ENCODE peak calls at places on chromosomes 2 and 18, in seven cellular contexts. One of them, this sample, is unnamed.

GRCh38 chr18:76495435-76496199 is 575 bp upstream of the ZNF516 start:
- DNase-seq in HCT116: no peak
- DNase-seq in tibial nerve: peak; percentile 56
- DNase-seq in IMR-90: peak; percentile 65
- DNase-seq in NB4: peak; percentile 86
- DNase-seq in heart left ventricle: peak; percentile 47
- DNase-seq in body of pancreas: peak; percentile 64
- DNase-seq in this sample: no peak

GRCh38 chr18:904135-905090 is at the start of gene ADCYAP1:
- DNase-seq in IMR-90: no peak
- DNase-seq in HCT116: no peak
- DNase-seq in heart left ventricle: no peak
- DNase-seq in NB4: no peak
- DNase-seq in tibial nerve: no peak
- DNase-seq in body of pancreas: peak; percentile 8
- DNase-seq in this sample: no peak

GRCh38 chr2:13474538-13474937 is 757.8 kb downstream of the TRIB2 start:
- DNase-seq in NB4: no peak
- DNase-seq in heart left ventricle: no peak
- DNase-seq in IMR-90: no peak
- DNase-seq in HCT116: no peak
- DNase-seq in body of pancreas: no peak
- DNase-seq in tibial nerve: no peak
- DNase-seq in this sample: no peak

GRCh38 chr2:238971318-238972145 is 123.6 kb downstream of the TWIST2 start:
- DNase-seq in HCT116: no peak
- DNase-seq in IMR-90: no peak
- DNase-seq in tibial nerve: no peak
- DNase-seq in heart left ventricle: no peak
- DNase-seq in body of pancreas: no peak
- DNase-seq in NB4: no peak
- DNase-seq in this sample: no peak

GRCh38 chr18:59607471-59607870 is 89.8 kb downstream of the CCBE1 start:
- DNase-seq in heart left ventricle: no peak
- DNase-seq in body of pancreas: no peak
- DNase-seq in NB4: no peak
- DNase-seq in IMR-90: no peak
- DNase-seq in HCT116: no peak
- DNase-seq in tibial nerve: no peak
- DNase-seq in this sample: no peak

GRCh38 chr2:151032741-151033152 is 228.9 kb downstream of the RBM43 start:
- DNase-seq in NB4: no peak
- DNase-seq in body of pancreas: no peak
- DNase-seq in tibial nerve: no peak
- DNase-seq in HCT116: no peak
- DNase-seq in IMR-90: peak; percentile 100
- DNase-seq in heart left ventricle: no peak
- DNase-seq in this sample: no peak

GRCh38 chr2:214069254-214069653 is 341.6 kb upstream of the VWC2L start:
- DNase-seq in body of pancreas: no peak
- DNase-seq in HCT116: peak; percentile 83
- DNase-seq in NB4: peak; percentile 45
- DNase-seq in tibial nerve: peak; percentile 5
- DNase-seq in IMR-90: peak; percentile 93
- DNase-seq in heart left ventricle: no peak
- DNase-seq in this sample: no peak

GRCh38 chr2:46482490-46482889 is 3.1 kb downstream of the TMEM247 start:
- DNase-seq in NB4: no peak
- DNase-seq in heart left ventricle: no peak
- DNase-seq in IMR-90: no peak
- DNase-seq in tibial nerve: no peak
- DNase-seq in body of pancreas: no peak
- DNase-seq in HCT116: no peak
- DNase-seq in this sample: no peak

GRCh38 chr2:29196792-29197788 is 81.9 kb downstream of the CLIP4 start:
- DNase-seq in body of pancreas: peak; percentile 72
- DNase-seq in IMR-90: peak; percentile 47
- DNase-seq in tibial nerve: peak; percentile 80
- DNase-seq in HCT116: peak; percentile 57
- DNase-seq in heart left ventricle: peak; percentile 46
- DNase-seq in NB4: peak; percentile 81
- DNase-seq in this sample: peak; percentile 46

GRCh38 chr2:38145226-38145625 is 69.3 kb upstream of the CYP1B1 start:
- DNase-seq in NB4: no peak
- DNase-seq in tibial nerve: no peak
- DNase-seq in heart left ventricle: no peak
- DNase-seq in IMR-90: no peak
- DNase-seq in HCT116: no peak
- DNase-seq in body of pancreas: no peak
- DNase-seq in this sample: no peak

GRCh38 chr2:215332876-215333600 is 21.2 kb downstream of the ATIC start:
- DNase-seq in HCT116: no peak
- DNase-seq in body of pancreas: no peak
- DNase-seq in NB4: no peak
- DNase-seq in heart left ventricle: no peak
- DNase-seq in tibial nerve: no peak
- DNase-seq in IMR-90: no peak
- DNase-seq in this sample: no peak

GRCh38 chr2:71277159-71277498 is 50.2 kb upstream of the PAIP2B start:
- DNase-seq in IMR-90: no peak
- DNase-seq in NB4: no peak
- DNase-seq in tibial nerve: no peak
- DNase-seq in body of pancreas: no peak
- DNase-seq in heart left ventricle: no peak
- DNase-seq in HCT116: no peak
- DNase-seq in this sample: no peak

GRCh38 chr2:71281950-71282349 is 49.6 kb upstream of the ZNF638 start:
- DNase-seq in HCT116: no peak
- DNase-seq in tibial nerve: no peak
- DNase-seq in heart left ventricle: no peak
- DNase-seq in body of pancreas: no peak
- DNase-seq in IMR-90: no peak
- DNase-seq in NB4: no peak
- DNase-seq in this sample: no peak

GRCh38 chr2:71275939-71276310 is 49.0 kb upstream of the PAIP2B start:
- DNase-seq in body of pancreas: no peak
- DNase-seq in tibial nerve: no peak
- DNase-seq in HCT116: no peak
- DNase-seq in IMR-90: no peak
- DNase-seq in heart left ventricle: no peak
- DNase-seq in NB4: no peak
- DNase-seq in this sample: no peak

GRCh38 chr2:71276311-71277158 is 49.6 kb upstream of the PAIP2B start:
- DNase-seq in IMR-90: peak; percentile 51
- DNase-seq in body of pancreas: peak; percentile 90
- DNase-seq in NB4: peak; percentile 95
- DNase-seq in tibial nerve: peak; percentile 49
- DNase-seq in heart left ventricle: peak; percentile 91
- DNase-seq in HCT116: peak; percentile 84
- DNase-seq in this sample: peak; percentile 63

GRCh38 chr2:71277536-71278103 is 50.7 kb upstream of the PAIP2B start:
- DNase-seq in IMR-90: no peak
- DNase-seq in NB4: peak; percentile 84
- DNase-seq in heart left ventricle: peak; percentile 70
- DNase-seq in HCT116: peak; percentile 34
- DNase-seq in body of pancreas: peak; percentile 27
- DNase-seq in tibial nerve: peak; percentile 10
- DNase-seq in this sample: no peak
- TF ChIP-seq CTCF in IMR-90: no peak
- TF ChIP-seq CTCF in NB4: peak; percentile 48
- TF ChIP-seq CTCF in heart left ventricle: peak; percentile 41
- TF ChIP-seq CTCF in HCT116: peak; percentile 66
- TF ChIP-seq CTCF in body of pancreas: peak; percentile 12
- TF ChIP-seq CTCF in tibial nerve: peak; percentile 51
- TF ChIP-seq CTCF in this sample: no peak

GRCh38 chr2:23925702-23926288 is 1.1 kb downstream of the ATAD2B start:
- DNase-seq in heart left ventricle: peak; percentile 65
- DNase-seq in NB4: peak; percentile 94
- DNase-seq in tibial nerve: peak; percentile 64
- DNase-seq in body of pancreas: peak; percentile 67
- DNase-seq in HCT116: no peak
- DNase-seq in IMR-90: peak; percentile 68
- DNase-seq in this sample: peak; percentile 54
- TF ChIP-seq POLR2A in heart left ventricle: peak; percentile 24
- TF ChIP-seq POLR2A in NB4: peak; percentile 28
- TF ChIP-seq POLR2A in tibial nerve: peak; percentile 55
- TF ChIP-seq POLR2A in body of pancreas: no peak
- TF ChIP-seq POLR2A in HCT116: no peak
- TF ChIP-seq POLR2A in IMR-90: no peak
- TF ChIP-seq POLR2A in this sample: no peak

GRCh38 chr2:105974800-105975199 is 219.3 kb downstream of the UXS1 start:
- DNase-seq in tibial nerve: no peak
- DNase-seq in body of pancreas: no peak
- DNase-seq in NB4: no peak
- DNase-seq in IMR-90: no peak
- DNase-seq in HCT116: no peak
- DNase-seq in heart left ventricle: no peak
- DNase-seq in this sample: no peak

GRCh38 chr2:105972226-105972625 is 221.9 kb downstream of the UXS1 start:
- DNase-seq in IMR-90: no peak
- DNase-seq in HCT116: no peak
- DNase-seq in body of pancreas: no peak
- DNase-seq in heart left ventricle: no peak
- DNase-seq in NB4: no peak
- DNase-seq in tibial nerve: no peak
- DNase-seq in this sample: no peak

GRCh38 chr2:105969552-105969951 is 224.5 kb downstream of the UXS1 start:
- DNase-seq in IMR-90: no peak
- DNase-seq in HCT116: peak; percentile 27
- DNase-seq in heart left ventricle: no peak
- DNase-seq in NB4: peak; percentile 58
- DNase-seq in tibial nerve: no peak
- DNase-seq in body of pancreas: no peak
- DNase-seq in this sample: no peak
- TF ChIP-seq CTCF in IMR-90: peak; percentile 27
- TF ChIP-seq CTCF in HCT116: peak; percentile 60
- TF ChIP-seq CTCF in heart left ventricle: no peak
- TF ChIP-seq CTCF in NB4: peak; percentile 56
- TF ChIP-seq CTCF in tibial nerve: no peak
- TF ChIP-seq CTCF in body of pancreas: no peak
- TF ChIP-seq CTCF in this sample: no peak

DNA sequence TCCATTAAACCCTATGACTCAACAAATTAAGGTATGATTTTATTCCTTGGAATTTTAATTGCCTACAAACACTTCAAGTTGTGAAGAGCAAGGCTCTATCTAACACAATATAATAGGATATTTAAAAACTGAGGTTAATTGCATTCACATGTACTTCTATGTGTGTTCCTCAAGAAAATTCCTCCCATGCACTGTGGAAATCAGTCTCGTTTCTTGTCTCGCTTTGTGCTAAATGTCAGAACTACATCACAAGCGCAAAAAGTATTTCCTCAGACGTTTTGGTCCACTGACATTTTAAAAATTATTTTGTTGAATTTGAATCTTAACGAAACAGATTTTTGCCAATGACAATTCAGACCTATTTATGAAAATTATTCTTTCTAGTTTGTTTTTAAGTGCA is 109.5 kb upstream of the UNC80 start:
- DNase-seq in HCT116: no peak
- DNase-seq in body of pancreas: no peak
- DNase-seq in heart left ventricle: no peak
- DNase-seq in NB4: no peak
- DNase-seq in IMR-90: no peak
- DNase-seq in tibial nerve: no peak
- DNase-seq in this sample: no peak
- TF ChIP-seq POLR2A in HCT116: no peak
- TF ChIP-seq POLR2A in body of pancreas: no peak
- TF ChIP-seq POLR2A in heart left ventricle: no peak
- TF ChIP-seq POLR2A in NB4: no peak
- TF ChIP-seq POLR2A in IMR-90: no peak
- TF ChIP-seq POLR2A in tibial nerve: no peak
- TF ChIP-seq POLR2A in this sample: no peak

GRCh38 chr18:34258176-34258575 is 33.5 kb upstream of the NOL4 start:
- DNase-seq in body of pancreas: no peak
- DNase-seq in IMR-90: no peak
- DNase-seq in tibial nerve: no peak
- DNase-seq in HCT116: no peak
- DNase-seq in NB4: no peak
- DNase-seq in heart left ventricle: no peak
- DNase-seq in this sample: no peak

DNA sequence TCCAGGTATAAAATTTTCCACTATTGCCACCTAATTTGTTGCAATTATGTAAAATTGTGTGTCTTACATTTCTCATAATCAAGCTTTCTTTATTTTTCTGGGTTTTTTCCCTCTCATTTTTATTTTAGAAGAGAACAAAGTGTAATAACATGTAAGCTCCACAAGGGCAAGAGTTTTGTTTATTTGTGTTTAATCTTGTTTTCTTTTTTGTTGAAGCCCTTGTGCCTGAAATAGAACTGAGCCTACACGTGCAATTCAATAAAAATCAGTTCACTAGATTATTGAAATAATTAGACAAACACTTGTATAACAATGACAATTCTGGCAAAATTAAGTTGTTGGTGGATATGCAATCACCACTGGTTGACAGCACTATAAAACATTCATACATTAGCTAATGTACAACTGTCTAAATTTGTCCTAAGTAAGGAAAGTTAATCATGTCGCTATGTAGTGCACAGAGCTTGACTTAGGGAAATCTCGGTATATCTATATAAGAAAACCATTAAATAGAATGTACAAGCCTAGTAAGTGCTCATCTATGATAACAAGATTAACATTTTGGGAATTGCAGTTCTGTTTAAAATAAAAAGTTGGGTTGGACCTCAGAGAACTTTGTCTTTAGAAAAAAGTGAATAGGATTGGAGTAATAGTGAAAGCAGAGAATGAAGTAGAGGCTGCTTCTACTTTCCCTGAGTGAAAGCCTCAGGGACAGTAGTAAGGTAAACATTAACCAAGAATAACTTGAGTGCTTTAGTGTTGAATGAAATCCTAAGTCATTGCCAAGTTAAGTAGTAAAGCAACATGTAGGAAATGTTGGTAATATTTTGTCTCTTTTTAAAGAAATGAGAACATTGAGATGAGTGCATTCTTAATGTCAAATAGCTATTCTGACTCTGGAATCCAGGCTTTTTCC is 37.4 kb upstream of the NOL4 start:
- DNase-seq in heart left ventricle: no peak
- DNase-seq in IMR-90: no peak
- DNase-seq in body of pancreas: no peak
- DNase-seq in tibial nerve: no peak
- DNase-seq in NB4: no peak
- DNase-seq in HCT116: no peak
- DNase-seq in this sample: no peak
- TF ChIP-seq CTCF in heart left ventricle: no peak
- TF ChIP-seq CTCF in IMR-90: no peak
- TF ChIP-seq CTCF in body of pancreas: no peak
- TF ChIP-seq CTCF in tibial nerve: no peak
- TF ChIP-seq CTCF in NB4: no peak
- TF ChIP-seq CTCF in HCT116: no peak
- TF ChIP-seq CTCF in this sample: no peak

GRCh38 chr2:218216674-218217365 is at the start of gene ARPC2:
- DNase-seq in tibial nerve: peak; percentile 89
- DNase-seq in NB4: peak; percentile 99
- DNase-seq in IMR-90: peak; percentile 97
- DNase-seq in HCT116: peak; percentile 75
- DNase-seq in body of pancreas: peak; percentile 94
- DNase-seq in heart left ventricle: peak; percentile 96
- DNase-seq in this sample: peak; percentile 91
- TF ChIP-seq POLR2A in tibial nerve: peak; percentile 92
- TF ChIP-seq POLR2A in NB4: peak; percentile 70
- TF ChIP-seq POLR2A in IMR-90: peak; percentile 89
- TF ChIP-seq POLR2A in HCT116: peak; percentile 31
- TF ChIP-seq POLR2A in body of pancreas: peak; percentile 80
- TF ChIP-seq POLR2A in heart left ventricle: peak; percentile 85
- TF ChIP-seq POLR2A in this sample: peak; percentile 93

GRCh38 chr2:64101141-64101591 is 43.1 kb downstream of the PELI1 start:
- DNase-seq in NB4: no peak
- DNase-seq in tibial nerve: no peak
- DNase-seq in IMR-90: peak; percentile 63
- DNase-seq in heart left ventricle: no peak
- DNase-seq in HCT116: no peak
- DNase-seq in body of pancreas: no peak
- DNase-seq in this sample: no peak
- TF ChIP-seq CTCF in NB4: no peak
- TF ChIP-seq CTCF in tibial nerve: no peak
- TF ChIP-seq CTCF in IMR-90: no peak
- TF ChIP-seq CTCF in heart left ventricle: no peak
- TF ChIP-seq CTCF in HCT116: no peak
- TF ChIP-seq CTCF in body of pancreas: no peak
- TF ChIP-seq CTCF in this sample: no peak

This sample was measured in breast epithelium.